ENCODE peak calls at places on chromosome 6, in five cellular contexts. K is NCI-H1105 treated with DMSO at 0.1 percent for 48 hours, D is A172, G is anterior cingulate cortex, U is left cardiac atrium. F is an unnamed sample.

GRCh38 chr6:149012040-149012545 is 265.3 kb downstream of the UST start:
- DNase-seq in K (no peak), D (peak; percentile 97), G (no peak), U (no peak), F (no peak)

GRCh38 chr6:121592955-121593665 is 157.7 kb downstream of the GJA1 start:
- DNase-seq in K (peak; percentile 94), D (no peak), G (no peak), U (no peak), F (no peak)

GRCh38 chr6:136887899-136888298 is 34.2 kb upstream of the SLC35D3 start:
- DNase-seq in K (no peak), D (no peak), G (no peak), U (no peak), F (no peak)

GRCh38 chr6:11650711-11651110 is 113.2 kb downstream of the TMEM170B start:
- DNase-seq in K (no peak), D (no peak), G (no peak), U (no peak), F (no peak)

GRCh38 chr6:153553627-153554026 is 422.5 kb upstream of the RGS17 start:
- DNase-seq in K (peak; percentile 53), D (peak; percentile 24), G (no peak), U (no peak), F (no peak)

GRCh38 chr6:150588862-150589499 is 10.7 kb upstream of the PLEKHG1 start:
- DNase-seq in K (peak; percentile 88), D (no peak), G (no peak), U (no peak), F (no peak)

GRCh38 chr6:2545351-2545750 is 205.4 kb downstream of the MYLK4 start:
- DNase-seq in K (no peak), D (no peak), G (no peak), U (no peak), F (no peak)

GRCh38 chr6:26275663-26276062 is 89.3 kb upstream of the BTN3A2 start:
- DNase-seq in K (no peak), D (no peak), G (no peak), U (no peak), F (no peak)

GRCh38 chr6:38212116-38212515 is 392.6 kb downstream of the ZFAND3 start:
- DNase-seq in K (no peak), D (no peak), G (no peak), U (no peak), F (no peak)

GRCh38 chr6:39617023-39617422 is 108.2 kb downstream of the KIF6 start:
- DNase-seq in K (no peak), D (no peak), G (no peak), U (no peak), F (no peak)

GRCh38 chr6:152292595-152292994 is 344.6 kb downstream of the SYNE1 start:
- DNase-seq in K (no peak), D (no peak), G (no peak), U (no peak), F (no peak)

GRCh38 chr6:15962449-15962764 is 166.5 kb upstream of the MYLIP start:
- DNase-seq in K (no peak), D (peak; percentile 65), G (no peak), U (no peak), F (no peak)

GRCh38 chr6:115882174-115882573 is 178.5 kb downstream of the FRK start:
- DNase-seq in K (no peak), D (peak; percentile 10), G (no peak), U (no peak), F (no peak)

GRCh38 chr6:148693882-148694484 is 52.8 kb upstream of the UST start:
- DNase-seq in K (no peak), D (no peak), G (no peak), U (no peak), F (no peak)

GRCh38 chr6:130611366-130611765 is 215.8 kb upstream of the SMLR1 start:
- DNase-seq in K (no peak), D (no peak), G (no peak), U (no peak), F (no peak)

GRCh38 chr6:36336779-36337194 is at the start of gene BNIP5:
- DNase-seq in K (no peak), D (no peak), G (no peak), U (no peak), F (no peak)

GRCh38 chr6:45816674-45817297 is 198.9 kb downstream of the CLIC5 start:
- DNase-seq in K (no peak), D (no peak), G (no peak), U (no peak), F (no peak)

GRCh38 chr6:3162565-3163247 is 5.4 kb upstream of the TUBB2A start:
- DNase-seq in K (peak; percentile 86), D (peak; percentile 64), G (peak; percentile 56), U (peak; percentile 78), F (no peak)

GRCh38 chr6:170193326-170193821 is 97.5 kb downstream of the DLL1 start:
- DNase-seq in K (no peak), D (no peak), G (no peak), U (no peak), F (no peak)

GRCh38 chr6:110101885-110102284 is 77.6 kb downstream of the WASF1 start:
- DNase-seq in K (peak; percentile 21), D (no peak), G (no peak), U (no peak), F (no peak)

GRCh38 chr6:152089992-152090391 is 282.5 kb downstream of the ESR1 start:
- DNase-seq in K (no peak), D (peak; percentile 75), G (no peak), U (peak; percentile 37), F (peak; percentile 39)

GRCh38 chr6:135532559-135532958 is 35.0 kb upstream of the AHI1 start:
- DNase-seq in K (no peak), D (no peak), G (no peak), U (no peak), F (no peak)

GRCh38 chr6:119181046-119181445 is 102.6 kb upstream of the FAM184A start:
- DNase-seq in K (no peak), D (no peak), G (no peak), U (no peak), F (no peak)

GRCh38 chr6:43141644-43142043 is 29.4 kb upstream of the SRF start:
- DNase-seq in K (no peak), D (no peak), G (no peak), U (no peak), F (no peak)

GRCh38 chr6:12408752-12409151 is 118.6 kb downstream of the EDN1 start:
- DNase-seq in K (no peak), D (no peak), G (no peak), U (no peak), F (no peak)

GRCh38 chr6:135012764-135013163 is 41.9 kb downstream of the HBS1L start:
- DNase-seq in K (no peak), D (no peak), G (no peak), U (no peak), F (no peak)

GRCh38 chr6:157442296-157442695 is 61.3 kb downstream of the ZDHHC14 start:
- DNase-seq in K (no peak), D (peak; percentile 14), G (no peak), U (no peak), F (no peak)

GRCh38 chr6:29524982-29525639 is 34.4 kb downstream of the UBD start:
- DNase-seq in K (no peak), D (no peak), G (no peak), U (no peak), F (no peak)

GRCh38 chr6:27145731-27146455 is 101.6 kb upstream of the PRSS16 start:
- DNase-seq in K (peak; percentile 97), D (peak; percentile 88), G (peak; percentile 13), U (peak; percentile 82), F (peak; percentile 46)

GRCh38 chr6:109125504-109125903 is 30.2 kb downstream of the CEP57L1 start:
- DNase-seq in K (no peak), D (no peak), G (no peak), U (no peak), F (no peak)

GRCh38 chr6:137745321-137745720 is 121.7 kb upstream of the TNFAIP3 start:
- DNase-seq in K (no peak), D (no peak), G (no peak), U (no peak), F (no peak)

GRCh38 chr6:37381579-37381978 is 27.8 kb downstream of the RNF8 start:
- DNase-seq in K (peak; percentile 82), D (peak; percentile 71), G (no peak), U (no peak), F (no peak)

GRCh38 chr6:18368277-18369105 is 18.7 kb upstream of the RNF144B start:
- DNase-seq in K (no peak), D (no peak), G (no peak), U (no peak), F (no peak)

GRCh38 chr6:112183271-112183671 is 71.1 kb downstream of the LAMA4 start:
- DNase-seq in K (no peak), D (no peak), G (no peak), U (no peak), F (no peak)

GRCh38 chr6:36280467-36280866 is 10.6 kb downstream of the PNPLA1 start:
- DNase-seq in K (no peak), D (no peak), G (no peak), U (no peak), F (no peak)

GRCh38 chr6:145457556-145457955 is 277.8 kb downstream of the EPM2A start:
- DNase-seq in K (no peak), D (no peak), G (no peak), U (no peak), F (no peak)

GRCh38 chr6:68967549-68968300 is 332.6 kb downstream of the ADGRB3 start:
- DNase-seq in K (peak; percentile 45), D (peak; percentile 41), G (peak; percentile 6), U (peak; percentile 48), F (peak; percentile 81)

F was measured in tibial nerve.